ENCODE peak calls at places on chromosomes 4 and X, in seven cellular contexts. P, E, G, N, U, J and C are unnamed samples.

GRCh38 chrX:9988762-9989161 is 21.6 kb downstream of the CLDN34 start:
- DNase-seq in P (no peak), E (no peak), G (no peak), N (no peak), U (no peak), J (no peak), C (no peak)

GRCh38 chr4:105145913-105146285 is 777 bp upstream of the TET2 start:
- DNase-seq in P (no peak), E (peak), G (peak), N (no peak), U (no peak), J (peak), C (no peak)

GRCh38 chrX:30593435-30594200 is 16.1 kb upstream of the TASL start:
- DNase-seq in P (no peak), E (no peak), G (no peak), N (no peak), U (no peak), J (no peak), C (no peak)

GRCh38 chr4:149572711-149573110 is 242.9 kb downstream of the IQCM start:
- DNase-seq in P (no peak), E (no peak), G (no peak), N (no peak), U (no peak), J (no peak), C (no peak)

GRCh38 chr4:131499139-131499873 is 1649.8 kb upstream of the PCDH10 start:
- DNase-seq in P (no peak), E (no peak), G (no peak), N (no peak), U (no peak), J (no peak), C (peak)

GRCh38 chrX:19772306-19772705 is 115.1 kb downstream of the SH3KBP1 start:
- DNase-seq in P (no peak), E (no peak), G (no peak), N (peak), U (no peak), J (no peak), C (no peak)

GRCh38 chr4:77861500-77861899 is 1.1 kb upstream of the MRPL1 start:
- DNase-seq in P (no peak), E (no peak), G (no peak), N (no peak), U (no peak), J (no peak), C (no peak)

GRCh38 chrX:132118361-132118760 is 9.5 kb downstream of the FRMD7 start:
- DNase-seq in P (no peak), E (peak), G (no peak), N (no peak), U (no peak), J (no peak), C (no peak)

GRCh38 chr4:54100607-54101189 is 735 bp downstream of the GSX2 start:
- DNase-seq in P (no peak), E (peak), G (no peak), N (no peak), U (no peak), J (no peak), C (no peak)

GRCh38 chrX:9278475-9279270 is 186.2 kb upstream of the TBL1X start:
- DNase-seq in P (no peak), E (no peak), G (no peak), N (no peak), U (no peak), J (no peak), C (no peak)

GRCh38 chr4:148962539-148963290 is 520.5 kb upstream of the NR3C2 start:
- DNase-seq in P (no peak), E (no peak), G (no peak), N (no peak), U (no peak), J (no peak), C (no peak)

GRCh38 chrX:154457491-154458115 is 478 bp upstream of the PLXNA3 start:
- DNase-seq in P (peak), E (peak), G (peak), N (peak), U (no peak), J (no peak), C (no peak)

GRCh38 chr4:39043697-39044363 is 11.6 kb upstream of the TMEM156 start:
- DNase-seq in P (no peak), E (no peak), G (no peak), N (peak), U (no peak), J (no peak), C (no peak)

GRCh38 chrX:129769467-129770154 is 10.1 kb upstream of the SASH3 start:
- DNase-seq in P (no peak), E (peak), G (no peak), N (no peak), U (no peak), J (no peak), C (no peak)

GRCh38 chr4:81358173-81358572 is 113.5 kb downstream of the RASGEF1B start:
- DNase-seq in P (no peak), E (no peak), G (no peak), N (no peak), U (no peak), J (no peak), C (no peak)

GRCh38 chr4:45147866-45148265 is 421.5 kb upstream of the GNPDA2 start:
- DNase-seq in P (no peak), E (no peak), G (no peak), N (no peak), U (no peak), J (no peak), C (no peak)

GRCh38 chr4:130478406-130478805 is 1382.5 kb downstream of the C4orf33 start:
- DNase-seq in P (no peak), E (no peak), G (no peak), N (no peak), U (no peak), J (no peak), C (peak)

GRCh38 chrX:154485150-154486051 is 1.0 kb downstream of the UBL4A start:
- DNase-seq in P (no peak), E (no peak), G (no peak), N (no peak), U (no peak), J (no peak), C (no peak)

GRCh38 chrX:154719132-154719675 is 31.7 kb downstream of the GAB3 start:
- DNase-seq in P (no peak), E (no peak), G (no peak), N (no peak), U (no peak), J (no peak), C (peak)

GRCh38 chr4:75195111-75195510 is 262.2 kb downstream of the PARM1 start:
- DNase-seq in P (no peak), E (no peak), G (no peak), N (no peak), U (no peak), J (no peak), C (no peak)

GRCh38 chrX:2584216-2584615 is 83.4 kb upstream of the DHRSX start:
- DNase-seq in P (no peak), E (peak), G (no peak), N (no peak), U (no peak), J (peak), C (no peak)

GRCh38 chr4:40401646-40402045 is 66.5 kb downstream of the CHRNA9 start:
- DNase-seq in P (no peak), E (no peak), G (no peak), N (no peak), U (no peak), J (no peak), C (no peak)

GRCh38 chrX:116243039-116243438 is 72.5 kb downstream of the AGTR2 start:
- DNase-seq in P (no peak), E (no peak), G (no peak), N (no peak), U (no peak), J (no peak), C (no peak)

GRCh38 chrX:10310502-10310901 is 153.7 kb downstream of the CLCN4 start:
- DNase-seq in P (no peak), E (no peak), G (no peak), N (no peak), U (no peak), J (no peak), C (no peak)

GRCh38 chr4:148376151-148376550 is 66.1 kb downstream of the NR3C2 start:
- DNase-seq in P (peak), E (no peak), G (no peak), N (peak), U (peak), J (no peak), C (no peak)

GRCh38 chr4:98945297-98945850 is 16.4 kb upstream of the EIF4E start:
- DNase-seq in P (no peak), E (no peak), G (no peak), N (no peak), U (no peak), J (no peak), C (no peak)

GRCh38 chr4:118034061-118034785 is at the start of gene NDST3:
- DNase-seq in P (peak), E (peak), G (peak), N (no peak), U (peak), J (peak), C (no peak)

GRCh38 chrX:31653395-31653794 is 581.6 kb upstream of the FTHL17 start:
- DNase-seq in P (no peak), E (no peak), G (no peak), N (no peak), U (no peak), J (no peak), C (no peak)

GRCh38 chrX:31656013-31656412 is 584.2 kb upstream of the FTHL17 start:
- DNase-seq in P (no peak), E (no peak), G (no peak), N (no peak), U (no peak), J (no peak), C (no peak)

GRCh38 chrX:31661280-31661679 is 589.4 kb upstream of the FTHL17 start:
- DNase-seq in P (no peak), E (no peak), G (no peak), N (no peak), U (no peak), J (no peak), C (no peak)

GRCh38 chrX:31663172-31663571 is 591.3 kb upstream of the FTHL17 start:
- DNase-seq in P (no peak), E (no peak), G (no peak), N (no peak), U (no peak), J (no peak), C (no peak)

GRCh38 chrX:31658360-31658759 is 586.5 kb upstream of the FTHL17 start:
- DNase-seq in P (no peak), E (no peak), G (no peak), N (no peak), U (no peak), J (no peak), C (no peak)
- TF ChIP-seq CTCF in P (peak), E (peak), G (peak), N (peak), U (peak), J (peak), C (peak)

GRCh38 chr4:181766061-181766460 is 477.1 kb upstream of the TENM3 start:
- DNase-seq in P (no peak), E (no peak), G (no peak), N (no peak), U (no peak), J (no peak), C (no peak)
- H3K4me3 ChIP-seq in P (no peak), E (no peak), G (no peak), N (no peak), U (no peak), J (no peak), C (no peak)

GRCh38 chr4:89954906-89955305 is 60.3 kb downstream of the MMRN1 start:
- DNase-seq in P (no peak), E (no peak), G (no peak), N (no peak), U (no peak), J (no peak), C (no peak)

GRCh38 chr4:89952458-89952857 is 57.8 kb downstream of the MMRN1 start:
- DNase-seq in P (no peak), E (no peak), G (no peak), N (no peak), U (no peak), J (no peak), C (no peak)

DNA sequence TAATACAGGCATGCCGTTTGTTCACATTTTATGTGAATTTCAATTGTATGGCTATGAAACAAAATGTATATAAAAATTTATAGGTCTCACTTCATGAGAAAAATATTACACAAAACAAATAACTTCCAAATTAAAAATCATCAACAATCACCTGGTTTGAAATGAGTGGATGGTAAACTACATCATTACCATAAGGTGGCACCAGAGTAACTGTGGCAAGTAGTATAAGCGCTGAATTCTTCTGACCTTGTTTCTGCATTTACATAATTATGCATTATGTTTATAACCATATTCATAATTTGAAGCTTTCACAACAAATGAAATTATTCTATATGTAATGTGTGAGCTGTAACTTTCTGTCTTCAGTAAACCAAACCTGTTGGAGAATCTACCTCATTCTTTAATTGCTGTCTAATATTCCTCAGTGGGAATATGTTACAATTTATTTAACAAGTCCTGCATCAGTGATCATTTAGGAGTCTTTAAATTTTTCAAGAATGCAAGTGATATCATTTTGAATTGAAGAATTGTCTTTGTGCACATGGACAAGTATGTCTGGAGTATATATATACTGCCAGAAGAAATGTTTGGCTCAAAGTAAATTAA is 55.2 kb downstream of the MMRN1 start:
- DNase-seq in P (no peak), E (no peak), G (no peak), N (no peak), U (no peak), J (no peak), C (no peak)
- TF ChIP-seq CTCF in P (peak), E (peak), G (peak), N (peak), U (no peak), J (no peak), C (peak)

GRCh38 chr4:112509243-112510190 is 6.5 kb downstream of the NEUROG2 start:
- DNase-seq in P (no peak), E (peak), G (no peak), N (no peak), U (no peak), J (no peak), C (no peak)
- H3K4me3 ChIP-seq in P (peak), E (peak), G (no peak), N (no peak), U (peak), J (peak), C (peak)